ENCODE peak calls at places on chromosomes 16 and 17, in five cellular contexts. One of them, this sample, is unnamed.

GRCh38 chr16:56895813-56896212 is 30.8 kb downstream of the SLC12A3 start:
- DNase-seq in CD8-positive, alpha-beta T cell: no peak
- DNase-seq in uterus: no peak
- DNase-seq in aorta: no peak
- DNase-seq in DND-41: no peak
- DNase-seq in this sample: no peak

GRCh38 chr17:7296189-7296861 is 1.9 kb upstream of the YBX2 start:
- DNase-seq in uterus: peak; percentile 84
- DNase-seq in DND-41: peak; percentile 70
- DNase-seq in CD8-positive, alpha-beta T cell: no peak
- DNase-seq in aorta: peak; percentile 96
- DNase-seq in this sample: no peak

GRCh38 chr17:58997756-58998553 is 108.7 kb downstream of the TRIM37 start:
- DNase-seq in aorta: no peak
- DNase-seq in uterus: no peak
- DNase-seq in DND-41: no peak
- DNase-seq in CD8-positive, alpha-beta T cell: no peak
- DNase-seq in this sample: no peak

GRCh38 chr17:77281904-77282367 is 141.2 kb downstream of the SEC14L1 start:
- DNase-seq in DND-41: no peak
- DNase-seq in CD8-positive, alpha-beta T cell: no peak
- DNase-seq in aorta: no peak
- DNase-seq in uterus: no peak
- DNase-seq in this sample: no peak

GRCh38 chr16:83952940-83953795 is at the start of gene OSGIN1:
- DNase-seq in DND-41: peak; percentile 74
- DNase-seq in CD8-positive, alpha-beta T cell: no peak
- DNase-seq in uterus: peak; percentile 91
- DNase-seq in aorta: peak; percentile 98
- DNase-seq in this sample: no peak

GRCh38 chr16:2855536-2855935 is 2.4 kb downstream of the PRSS22 start:
- DNase-seq in uterus: no peak
- DNase-seq in CD8-positive, alpha-beta T cell: no peak
- DNase-seq in DND-41: no peak
- DNase-seq in aorta: no peak
- DNase-seq in this sample: no peak

GRCh38 chr16:4494746-4495490 is 18.7 kb downstream of the HMOX2 start:
- DNase-seq in uterus: no peak
- DNase-seq in CD8-positive, alpha-beta T cell: no peak
- DNase-seq in DND-41: no peak
- DNase-seq in aorta: peak; percentile 19
- DNase-seq in this sample: no peak

GRCh38 chr17:3528604-3529511 is 28.8 kb downstream of the TRPV3 start:
- DNase-seq in uterus: no peak
- DNase-seq in aorta: peak; percentile 58
- DNase-seq in CD8-positive, alpha-beta T cell: no peak
- DNase-seq in DND-41: no peak
- DNase-seq in this sample: no peak

GRCh38 chr16:64051826-64052225 is 1070.0 kb downstream of the CDH11 start:
- DNase-seq in uterus: no peak
- DNase-seq in DND-41: no peak
- DNase-seq in aorta: no peak
- DNase-seq in CD8-positive, alpha-beta T cell: no peak
- DNase-seq in this sample: no peak

GRCh38 chr16:2019500-2019899 is at the start of gene NPW:
- DNase-seq in CD8-positive, alpha-beta T cell: no peak
- DNase-seq in uterus: no peak
- DNase-seq in aorta: no peak
- DNase-seq in DND-41: peak; percentile 39
- DNase-seq in this sample: no peak

GRCh38 chr16:27838536-27839175 is 224.9 kb downstream of the GSG1L start:
- DNase-seq in aorta: peak; percentile 55
- DNase-seq in CD8-positive, alpha-beta T cell: no peak
- DNase-seq in uterus: no peak
- DNase-seq in DND-41: no peak
- DNase-seq in this sample: no peak

GRCh38 chr17:77425791-77426641 is 285.2 kb downstream of the SEC14L1 start:
- DNase-seq in aorta: no peak
- DNase-seq in CD8-positive, alpha-beta T cell: peak; percentile 74
- DNase-seq in DND-41: no peak
- DNase-seq in uterus: peak; percentile 86
- DNase-seq in this sample: no peak

GRCh38 chr17:4605826-4606225 is 21.5 kb downstream of the SMTNL2 start:
- DNase-seq in CD8-positive, alpha-beta T cell: no peak
- DNase-seq in DND-41: peak; percentile 74
- DNase-seq in uterus: peak; percentile 54
- DNase-seq in aorta: no peak
- DNase-seq in this sample: no peak

GRCh38 chr17:57284984-57285646 is 28.8 kb downstream of the MSI2 start:
- DNase-seq in aorta: no peak
- DNase-seq in DND-41: peak; percentile 90
- DNase-seq in CD8-positive, alpha-beta T cell: peak; percentile 50
- DNase-seq in uterus: no peak
- DNase-seq in this sample: peak; percentile 13

GRCh38 chr16:87435399-87436224 is 43.5 kb downstream of the MAP1LC3B start:
- DNase-seq in uterus: no peak
- DNase-seq in aorta: peak; percentile 69
- DNase-seq in CD8-positive, alpha-beta T cell: no peak
- DNase-seq in DND-41: no peak
- DNase-seq in this sample: no peak

GRCh38 chr17:75808905-75809621 is 24.5 kb downstream of the UNK start:
- DNase-seq in CD8-positive, alpha-beta T cell: no peak
- DNase-seq in DND-41: no peak
- DNase-seq in uterus: peak; percentile 68
- DNase-seq in aorta: peak; percentile 78
- DNase-seq in this sample: no peak

GRCh38 chr17:7515912-7516610 is 31.9 kb downstream of the POLR2A start:
- DNase-seq in DND-41: no peak
- DNase-seq in aorta: no peak
- DNase-seq in CD8-positive, alpha-beta T cell: no peak
- DNase-seq in uterus: no peak
- DNase-seq in this sample: no peak

GRCh38 chr16:2991566-2992261 is 11.5 kb upstream of the PKMYT1 start:
- DNase-seq in DND-41: no peak
- DNase-seq in CD8-positive, alpha-beta T cell: no peak
- DNase-seq in uterus: no peak
- DNase-seq in aorta: no peak
- DNase-seq in this sample: no peak

GRCh38 chr17:27940503-27940902 is 47.3 kb upstream of the LYRM9 start:
- DNase-seq in DND-41: no peak
- DNase-seq in CD8-positive, alpha-beta T cell: no peak
- DNase-seq in uterus: no peak
- DNase-seq in aorta: no peak
- DNase-seq in this sample: no peak

GRCh38 chr16:87823146-87823929 is 46.0 kb downstream of the SLC7A5 start:
- DNase-seq in uterus: no peak
- DNase-seq in aorta: no peak
- DNase-seq in CD8-positive, alpha-beta T cell: peak; percentile 25
- DNase-seq in DND-41: no peak
- DNase-seq in this sample: no peak

GRCh38 chr17:83056583-83057396 is 22.6 kb upstream of the METRNL start:
- DNase-seq in DND-41: no peak
- DNase-seq in uterus: peak; percentile 18
- DNase-seq in CD8-positive, alpha-beta T cell: no peak
- DNase-seq in aorta: peak; percentile 85
- DNase-seq in this sample: no peak

GRCh38 chr17:76570457-76570856 is 15.2 kb downstream of the ST6GALNAC2 start:
- DNase-seq in uterus: no peak
- DNase-seq in aorta: no peak
- DNase-seq in DND-41: no peak
- DNase-seq in CD8-positive, alpha-beta T cell: no peak
- DNase-seq in this sample: no peak

GRCh38 chr17:61378658-61379456 is 20.8 kb upstream of the TBX2 start:
- DNase-seq in aorta: peak; percentile 39
- DNase-seq in uterus: no peak
- DNase-seq in CD8-positive, alpha-beta T cell: no peak
- DNase-seq in DND-41: no peak
- DNase-seq in this sample: no peak

GRCh38 chr16:50473375-50473945 is 74.7 kb upstream of the NKD1 start:
- DNase-seq in DND-41: no peak
- DNase-seq in uterus: no peak
- DNase-seq in aorta: no peak
- DNase-seq in CD8-positive, alpha-beta T cell: no peak
- DNase-seq in this sample: no peak

GRCh38 chr17:68849673-68850260 is 105.4 kb downstream of the ABCA8 start:
- DNase-seq in DND-41: no peak
- DNase-seq in uterus: no peak
- DNase-seq in aorta: no peak
- DNase-seq in CD8-positive, alpha-beta T cell: no peak
- DNase-seq in this sample: no peak

GRCh38 chr17:75352079-75352569 is 53.4 kb downstream of the GRB2 start:
- DNase-seq in aorta: no peak
- DNase-seq in DND-41: no peak
- DNase-seq in uterus: no peak
- DNase-seq in CD8-positive, alpha-beta T cell: no peak
- DNase-seq in this sample: no peak

GRCh38 chr17:48048321-48049140 is at the start of gene NFE2L1:
- DNase-seq in DND-41: peak; percentile 45
- DNase-seq in CD8-positive, alpha-beta T cell: peak; percentile 47
- DNase-seq in aorta: peak; percentile 96
- DNase-seq in uterus: peak; percentile 86
- DNase-seq in this sample: peak; percentile 28

GRCh38 chr16:56163938-56164337 is 27.4 kb upstream of the GNAO1 start:
- DNase-seq in CD8-positive, alpha-beta T cell: no peak
- DNase-seq in aorta: no peak
- DNase-seq in DND-41: no peak
- DNase-seq in uterus: no peak
- DNase-seq in this sample: no peak

GRCh38 chr17:1490643-1491405 is 1.7 kb downstream of the MYO1C start:
- DNase-seq in DND-41: peak; percentile 70
- DNase-seq in CD8-positive, alpha-beta T cell: peak; percentile 57
- DNase-seq in uterus: peak; percentile 71
- DNase-seq in aorta: peak; percentile 93
- DNase-seq in this sample: peak; percentile 82

GRCh38 chr16:84990782-84991181 is 20.6 kb downstream of the ZDHHC7 start:
- DNase-seq in CD8-positive, alpha-beta T cell: no peak
- DNase-seq in aorta: peak; percentile 44
- DNase-seq in DND-41: no peak
- DNase-seq in uterus: no peak
- DNase-seq in this sample: no peak
- H3K36me3 ChIP-seq in CD8-positive, alpha-beta T cell: peaks cover 46% of the 10 kb centered on the region
- H3K36me3 ChIP-seq in aorta: peaks cover 8% of the 10 kb centered on the region
- H3K36me3 ChIP-seq in DND-41: peaks cover 89% of the 10 kb centered on the region
- H3K36me3 ChIP-seq in uterus: no peaks in the 10 kb centered on the region
- H3K36me3 ChIP-seq in this sample: peaks cover 21% of the 10 kb centered on the region

DNA sequence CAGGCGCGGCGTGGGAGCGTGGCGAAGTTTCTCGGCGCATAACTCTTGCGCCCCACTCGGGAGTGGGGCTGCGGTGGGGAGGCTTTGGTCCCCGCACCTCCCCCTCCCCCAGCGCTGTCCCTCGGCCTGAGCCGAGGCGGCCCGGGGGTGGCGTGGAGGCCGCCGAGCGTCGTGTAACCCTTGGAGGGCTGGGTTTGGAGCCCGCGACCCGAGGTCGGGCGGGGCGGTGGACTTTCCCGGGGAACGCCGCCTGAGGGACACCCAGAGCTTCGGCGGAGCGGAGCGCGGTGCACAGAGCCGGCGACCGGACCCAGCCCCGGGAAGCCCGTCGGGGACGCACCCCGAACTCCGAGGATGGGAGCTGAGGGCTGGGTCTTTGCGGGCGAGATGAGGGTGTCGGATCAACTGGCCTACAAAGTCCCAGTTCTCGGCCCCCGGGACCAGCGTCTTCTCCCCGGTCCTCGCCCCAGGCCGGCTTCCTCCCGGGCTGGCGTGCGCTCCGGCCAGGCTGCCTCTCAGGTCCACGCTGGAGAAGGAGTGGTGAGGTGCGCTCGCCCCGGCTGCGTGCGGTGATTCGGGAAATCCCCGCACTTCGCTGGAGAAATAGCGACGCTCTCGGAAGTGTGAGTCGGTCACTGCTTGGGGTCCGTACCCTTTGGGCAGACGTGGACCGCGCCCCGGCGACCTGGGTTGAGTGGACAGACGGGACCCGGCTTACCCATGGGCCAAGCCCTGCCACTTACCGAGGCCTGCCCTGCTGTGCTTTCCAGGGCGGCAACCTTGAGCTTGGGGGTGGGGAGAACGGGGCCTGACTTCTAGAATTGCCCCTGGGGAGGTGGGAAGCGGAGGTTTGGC is 168.4 kb downstream of the RAB11FIP4 start:
- DNase-seq in CD8-positive, alpha-beta T cell: no peak
- DNase-seq in uterus: peak; percentile 36
- DNase-seq in DND-41: no peak
- DNase-seq in aorta: peak; percentile 82
- DNase-seq in this sample: no peak
- H3K4me1 ChIP-seq in CD8-positive, alpha-beta T cell: peaks cover 6% of the 10 kb centered on the region
- H3K4me1 ChIP-seq in uterus: peaks cover 3% of the 10 kb centered on the region
- H3K4me1 ChIP-seq in DND-41: peaks cover 18% of the 10 kb centered on the region
- H3K4me1 ChIP-seq in aorta: peaks cover 3% of the 10 kb centered on the region
- H3K4me1 ChIP-seq in this sample: peaks cover 6% of the 10 kb centered on the region

DNA sequence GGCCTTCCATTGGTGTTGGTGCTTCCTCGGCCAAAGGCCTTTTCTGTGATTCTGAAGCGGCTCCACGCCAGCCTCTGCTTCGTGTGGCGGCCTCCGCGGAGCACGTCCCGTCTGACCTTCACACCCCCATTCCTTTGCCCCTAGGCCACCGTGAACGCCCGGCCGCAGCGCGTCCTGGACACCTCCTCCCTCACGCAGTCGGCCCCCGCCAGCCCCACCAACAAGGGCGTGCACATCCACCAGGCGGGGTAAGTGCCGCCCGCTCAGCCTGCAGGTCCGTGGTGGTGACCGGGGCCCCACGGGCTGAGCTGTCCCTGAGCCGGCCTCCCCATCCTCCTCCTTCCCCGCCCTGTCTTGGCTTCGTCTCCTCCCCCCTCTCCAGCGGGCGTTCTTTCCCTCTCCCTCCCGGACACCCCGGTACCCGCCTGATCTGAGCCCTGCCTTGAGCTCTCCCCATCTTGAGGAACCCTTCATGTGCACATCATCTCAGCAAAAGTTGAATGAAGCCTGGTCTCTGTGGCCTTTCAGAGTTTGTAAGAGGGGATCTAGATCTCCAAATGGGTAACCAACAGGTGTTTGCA is 69.0 kb upstream of the CHMP6 start:
- DNase-seq in CD8-positive, alpha-beta T cell: no peak
- DNase-seq in aorta: no peak
- DNase-seq in uterus: no peak
- DNase-seq in DND-41: no peak
- DNase-seq in this sample: no peak
- H3K36me3 ChIP-seq in CD8-positive, alpha-beta T cell: peaks cover 21% of the 10 kb centered on the region
- H3K36me3 ChIP-seq in aorta: peaks cover 10% of the 10 kb centered on the region
- H3K36me3 ChIP-seq in uterus: no peaks in the 10 kb centered on the region
- H3K36me3 ChIP-seq in DND-41: peaks cover 74% of the 10 kb centered on the region
- H3K36me3 ChIP-seq in this sample: peaks cover 98% of the 10 kb centered on the region

GRCh38 chr17:50051082-50051576 is 4.8 kb upstream of the ITGA3 start:
- DNase-seq in DND-41: peak; percentile 44
- DNase-seq in CD8-positive, alpha-beta T cell: no peak
- DNase-seq in uterus: no peak
- DNase-seq in aorta: no peak
- DNase-seq in this sample: no peak

GRCh38 chr17:50051606-50052005 is 4.3 kb upstream of the ITGA3 start:
- DNase-seq in CD8-positive, alpha-beta T cell: no peak
- DNase-seq in uterus: no peak
- DNase-seq in aorta: no peak
- DNase-seq in DND-41: no peak
- DNase-seq in this sample: no peak

GRCh38 chr17:50052241-50052788 is 3.6 kb upstream of the ITGA3 start:
- DNase-seq in aorta: no peak
- DNase-seq in CD8-positive, alpha-beta T cell: no peak
- DNase-seq in uterus: no peak
- DNase-seq in DND-41: no peak
- DNase-seq in this sample: no peak

GRCh38 chr17:50053654-50053960 is 2.3 kb upstream of the ITGA3 start:
- DNase-seq in uterus: no peak
- DNase-seq in aorta: no peak
- DNase-seq in DND-41: no peak
- DNase-seq in CD8-positive, alpha-beta T cell: no peak
- DNase-seq in this sample: no peak

GRCh38 chr17:50052822-50053653 is 2.9 kb upstream of the ITGA3 start:
- DNase-seq in CD8-positive, alpha-beta T cell: no peak
- DNase-seq in uterus: peak; percentile 81
- DNase-seq in DND-41: no peak
- DNase-seq in aorta: peak; percentile 76
- DNase-seq in this sample: no peak
- H3K4me1 ChIP-seq in CD8-positive, alpha-beta T cell: peaks cover 9% of the 10 kb centered on the region
- H3K4me1 ChIP-seq in uterus: peaks cover 14% of the 10 kb centered on the region
- H3K4me1 ChIP-seq in DND-41: peaks cover 20% of the 10 kb centered on the region
- H3K4me1 ChIP-seq in aorta: no peaks in the 10 kb centered on the region
- H3K4me1 ChIP-seq in this sample: peaks cover 7% of the 10 kb centered on the region

This sample was measured in naive thymus-derived CD4-positive, alpha-beta T cell.